ENCODE peak calls at places on chromosome 16, in four cellular contexts. One of them, this sample, is unnamed.

GRCh38 chr16:566475-567361 is at the start of gene NHLRC4:
- DNase-seq in hepatocyte: peak; percentile 80
- DNase-seq in AG10803: peak; percentile 29
- DNase-seq in HL-60: peak; percentile 43
- DNase-seq in this sample: peak; percentile 48

GRCh38 chr16:86499889-86500707 is 10.2 kb upstream of the FOXF1 start:
- DNase-seq in HL-60: no peak
- DNase-seq in AG10803: no peak
- DNase-seq in hepatocyte: no peak
- DNase-seq in this sample: no peak

GRCh38 chr16:54722210-54722676 is 208.4 kb upstream of the IRX5 start:
- DNase-seq in AG10803: no peak
- DNase-seq in HL-60: no peak
- DNase-seq in hepatocyte: no peak
- DNase-seq in this sample: no peak

GRCh38 chr16:69772560-69773254 is 10.6 kb downstream of the WWP2 start:
- DNase-seq in HL-60: no peak
- DNase-seq in hepatocyte: no peak
- DNase-seq in AG10803: peak; percentile 11
- DNase-seq in this sample: no peak

GRCh38 chr16:14501331-14502255 is 128.5 kb downstream of the PARN start:
- DNase-seq in AG10803: peak; percentile 97
- DNase-seq in HL-60: no peak
- DNase-seq in hepatocyte: peak; percentile 83
- DNase-seq in this sample: no peak

GRCh38 chr16:10609410-10609774 is 29.0 kb upstream of the EMP2 start:
- DNase-seq in HL-60: no peak
- DNase-seq in AG10803: peak; percentile 84
- DNase-seq in hepatocyte: no peak
- DNase-seq in this sample: no peak

GRCh38 chr16:68590201-68590994 is 51.3 kb downstream of the ZFP90 start:
- DNase-seq in hepatocyte: peak; percentile 81
- DNase-seq in AG10803: peak; percentile 42
- DNase-seq in HL-60: peak; percentile 26
- DNase-seq in this sample: no peak

GRCh38 chr16:30996324-30996999 is 11.5 kb downstream of the HSD3B7 start:
- DNase-seq in AG10803: peak; percentile 37
- DNase-seq in hepatocyte: peak; percentile 64
- DNase-seq in HL-60: no peak
- DNase-seq in this sample: no peak

GRCh38 chr16:5581428-5581827 is 483.8 kb upstream of the EEF2KMT start:
- DNase-seq in AG10803: no peak
- DNase-seq in hepatocyte: no peak
- DNase-seq in HL-60: no peak
- DNase-seq in this sample: no peak

GRCh38 chr16:24516900-24517669 is 22.3 kb upstream of the RBBP6 start:
- DNase-seq in hepatocyte: peak; percentile 90
- DNase-seq in HL-60: peak; percentile 52
- DNase-seq in AG10803: peak; percentile 83
- DNase-seq in this sample: peak; percentile 44

GRCh38 chr16:90008708-90009145 is 10.5 kb downstream of the DBNDD1 start:
- DNase-seq in HL-60: no peak
- DNase-seq in AG10803: no peak
- DNase-seq in hepatocyte: no peak
- DNase-seq in this sample: peak; percentile 31

GRCh38 chr16:50315346-50315997 is 49.1 kb downstream of the ADCY7 start:
- DNase-seq in hepatocyte: peak; percentile 10
- DNase-seq in HL-60: no peak
- DNase-seq in AG10803: no peak
- DNase-seq in this sample: no peak

GRCh38 chr16:88560722-88561484 is 9.3 kb upstream of the ZC3H18 start:
- DNase-seq in HL-60: no peak
- DNase-seq in AG10803: peak; percentile 15
- DNase-seq in hepatocyte: peak; percentile 60
- DNase-seq in this sample: no peak

GRCh38 chr16:81608515-81609209 is 164.1 kb downstream of the CMIP start:
- DNase-seq in AG10803: peak; percentile 86
- DNase-seq in HL-60: no peak
- DNase-seq in hepatocyte: no peak
- DNase-seq in this sample: no peak

GRCh38 chr16:79380990-79381389 is 219.5 kb downstream of the MAF start:
- DNase-seq in hepatocyte: peak; percentile 13
- DNase-seq in HL-60: no peak
- DNase-seq in AG10803: no peak
- DNase-seq in this sample: no peak

GRCh38 chr16:12362482-12363458 is 386.2 kb downstream of the SNX29 start:
- DNase-seq in HL-60: no peak
- DNase-seq in hepatocyte: no peak
- DNase-seq in AG10803: peak; percentile 60
- DNase-seq in this sample: no peak

GRCh38 chr16:23595951-23596720 is at the start of gene NDUFAB1:
- DNase-seq in AG10803: peak; percentile 85
- DNase-seq in HL-60: peak; percentile 74
- DNase-seq in hepatocyte: peak; percentile 96
- DNase-seq in this sample: peak; percentile 44

GRCh38 chr16:65660390-65660789 is 538.5 kb upstream of the CDH11 start:
- DNase-seq in HL-60: no peak
- DNase-seq in hepatocyte: no peak
- DNase-seq in AG10803: peak; percentile 79
- DNase-seq in this sample: no peak

GRCh38 chr16:72990003-72990521 is 57.9 kb downstream of the ZFHX3 start:
- DNase-seq in AG10803: peak; percentile 87
- DNase-seq in HL-60: no peak
- DNase-seq in hepatocyte: peak; percentile 53
- DNase-seq in this sample: no peak

GRCh38 chr16:25165284-25165683 is 51.5 kb upstream of the AQP8 start:
- DNase-seq in hepatocyte: no peak
- DNase-seq in AG10803: no peak
- DNase-seq in HL-60: no peak
- DNase-seq in this sample: no peak

GRCh38 chr16:29943846-29944669 is 17.8 kb upstream of the TMEM219 start:
- DNase-seq in HL-60: no peak
- DNase-seq in hepatocyte: peak; percentile 91
- DNase-seq in AG10803: peak; percentile 98
- DNase-seq in this sample: no peak

GRCh38 chr16:82987767-82988166 is 361.0 kb downstream of the CDH13 start:
- DNase-seq in hepatocyte: no peak
- DNase-seq in AG10803: no peak
- DNase-seq in HL-60: no peak
- DNase-seq in this sample: no peak

GRCh38 chr16:88448461-88449266 is 4.4 kb upstream of the ZFPM1 start:
- DNase-seq in hepatocyte: no peak
- DNase-seq in AG10803: no peak
- DNase-seq in HL-60: no peak
- DNase-seq in this sample: no peak

GRCh38 chr16:54882556-54882955 is 48.1 kb upstream of the IRX5 start:
- DNase-seq in HL-60: no peak
- DNase-seq in hepatocyte: no peak
- DNase-seq in AG10803: no peak
- DNase-seq in this sample: no peak

GRCh38 chr16:82603784-82604411 is 22.9 kb upstream of the CDH13 start:
- DNase-seq in AG10803: peak; percentile 72
- DNase-seq in HL-60: no peak
- DNase-seq in hepatocyte: peak; percentile 73
- DNase-seq in this sample: no peak

GRCh38 chr16:10728035-10728462 is 15.6 kb upstream of the NUBP1 start:
- DNase-seq in HL-60: no peak
- DNase-seq in hepatocyte: no peak
- DNase-seq in AG10803: peak; percentile 36
- DNase-seq in this sample: no peak

GRCh38 chr16:21645261-21645721 is 7.1 kb downstream of the IGSF6 start:
- DNase-seq in AG10803: peak; percentile 25
- DNase-seq in HL-60: no peak
- DNase-seq in hepatocyte: no peak
- DNase-seq in this sample: peak; percentile 62

DNA sequence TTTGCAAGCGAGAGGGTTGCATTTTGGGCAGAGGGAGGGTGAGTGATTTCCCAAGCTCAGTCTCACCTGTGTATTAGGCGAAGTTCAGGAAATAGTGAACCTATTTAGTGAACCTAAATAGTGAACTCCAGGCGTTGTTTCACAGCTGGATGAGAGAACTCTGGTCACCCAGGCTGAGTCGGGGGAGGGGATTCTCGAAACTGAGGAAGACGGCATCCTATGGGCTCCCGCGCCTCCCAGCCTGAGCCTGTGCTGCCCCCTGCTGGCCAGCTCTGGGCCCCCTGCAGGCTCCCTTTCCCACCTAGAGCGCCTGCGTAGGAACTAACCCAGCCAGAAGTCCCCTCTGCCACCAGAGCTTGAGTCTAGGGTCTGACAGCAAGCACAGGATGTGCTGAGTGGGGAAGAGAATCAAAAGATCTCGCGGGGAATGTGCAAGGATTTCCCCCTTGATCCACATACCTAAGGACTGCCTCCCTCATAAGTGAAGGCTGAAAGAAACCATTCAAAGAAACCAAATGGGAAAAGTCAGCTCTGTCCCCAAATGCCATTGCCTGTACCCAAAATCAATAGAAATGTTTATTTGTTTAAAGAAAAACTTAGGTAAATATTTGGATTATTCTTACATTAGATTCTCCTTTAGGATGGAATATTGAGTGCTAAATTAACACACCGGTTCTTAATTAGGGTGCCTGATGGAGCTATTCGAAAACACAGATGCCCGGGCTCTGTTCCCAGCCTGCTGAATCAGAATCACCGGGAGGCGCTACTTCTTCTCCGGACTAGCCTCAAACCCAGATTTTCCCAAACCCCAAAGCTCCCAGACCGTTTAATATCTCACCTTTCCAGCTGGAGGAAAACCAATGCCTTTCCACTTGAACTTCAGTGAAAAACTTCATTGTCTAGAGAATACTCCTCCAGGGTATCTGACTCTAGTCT is 14.8 kb upstream of the MARVELD3 start:
- DNase-seq in HL-60: peak; percentile 35
- DNase-seq in AG10803: peak; percentile 20
- DNase-seq in hepatocyte: peak; percentile 88
- DNase-seq in this sample: peak; percentile 26
- TF ChIP-seq CTCF in HL-60: peak; percentile 89
- TF ChIP-seq CTCF in AG10803: peak; percentile 81
- TF ChIP-seq CTCF in hepatocyte: peak; percentile 92
- TF ChIP-seq CTCF in this sample: peak; percentile 97

GRCh38 chr16:74450236-74450635 is 29.0 kb upstream of the CLEC18B start:
- DNase-seq in hepatocyte: no peak
- DNase-seq in HL-60: no peak
- DNase-seq in AG10803: peak; percentile 32
- DNase-seq in this sample: no peak

GRCh38 chr16:74447578-74447977 is 26.3 kb upstream of the CLEC18B start:
- DNase-seq in AG10803: no peak
- DNase-seq in hepatocyte: no peak
- DNase-seq in HL-60: no peak
- DNase-seq in this sample: no peak

GRCh38 chr16:74450967-74451760 is 29.9 kb upstream of the CLEC18B start:
- DNase-seq in AG10803: no peak
- DNase-seq in HL-60: no peak
- DNase-seq in hepatocyte: no peak
- DNase-seq in this sample: no peak

GRCh38 chr16:74448990-74449389 is 27.7 kb upstream of the CLEC18B start:
- DNase-seq in AG10803: peak; percentile 95
- DNase-seq in HL-60: peak; percentile 34
- DNase-seq in hepatocyte: peak; percentile 66
- DNase-seq in this sample: no peak

GRCh38 chr16:74449470-74449869 is 28.2 kb upstream of the CLEC18B start:
- DNase-seq in AG10803: no peak
- DNase-seq in HL-60: no peak
- DNase-seq in hepatocyte: peak; percentile 44
- DNase-seq in this sample: no peak
- H3K4me3 ChIP-seq in AG10803: no peak overlapping the region
- H3K4me3 ChIP-seq in HL-60: no peak overlapping the region
- H3K4me3 ChIP-seq in hepatocyte: no peak overlapping the region
- H3K4me3 ChIP-seq in this sample: no peak overlapping the region

GRCh38 chr16:64090327-64090726 is 1031.5 kb downstream of the CDH11 start:
- DNase-seq in HL-60: no peak
- DNase-seq in AG10803: no peak
- DNase-seq in hepatocyte: no peak
- DNase-seq in this sample: no peak

GRCh38 chr16:64092284-64092683 is 1029.6 kb downstream of the CDH11 start:
- DNase-seq in hepatocyte: no peak
- DNase-seq in HL-60: no peak
- DNase-seq in AG10803: peak; percentile 77
- DNase-seq in this sample: no peak

GRCh38 chr16:64088838-64089237 is 1033.0 kb downstream of the CDH11 start:
- DNase-seq in hepatocyte: no peak
- DNase-seq in AG10803: no peak
- DNase-seq in HL-60: no peak
- DNase-seq in this sample: no peak

GRCh38 chr16:64085291-64085690 is 1036.6 kb downstream of the CDH11 start:
- DNase-seq in HL-60: no peak
- DNase-seq in hepatocyte: no peak
- DNase-seq in AG10803: no peak
- DNase-seq in this sample: no peak

GRCh38 chr16:64089697-64090096 is 1032.2 kb downstream of the CDH11 start:
- DNase-seq in HL-60: no peak
- DNase-seq in AG10803: peak; percentile 25
- DNase-seq in hepatocyte: peak; percentile 45
- DNase-seq in this sample: no peak
- TF ChIP-seq CTCF in HL-60: no peak
- TF ChIP-seq CTCF in AG10803: peak; percentile 66
- TF ChIP-seq CTCF in hepatocyte: peak; percentile 61
- TF ChIP-seq CTCF in this sample: no peak

GRCh38 chr16:85264752-85265151 is 152.5 kb upstream of the CIBAR2 start:
- DNase-seq in AG10803: no peak
- DNase-seq in HL-60: no peak
- DNase-seq in hepatocyte: no peak
- DNase-seq in this sample: no peak

GRCh38 chr16:85261657-85262557 is 149.6 kb upstream of the CIBAR2 start:
- DNase-seq in HL-60: no peak
- DNase-seq in AG10803: no peak
- DNase-seq in hepatocyte: no peak
- DNase-seq in this sample: no peak

GRCh38 chr16:85263214-85263613 is 150.9 kb upstream of the CIBAR2 start:
- DNase-seq in HL-60: no peak
- DNase-seq in hepatocyte: no peak
- DNase-seq in AG10803: no peak
- DNase-seq in this sample: no peak

GRCh38 chr16:85261205-85261604 is 148.9 kb upstream of the CIBAR2 start:
- DNase-seq in AG10803: no peak
- DNase-seq in HL-60: no peak
- DNase-seq in hepatocyte: no peak
- DNase-seq in this sample: no peak

DNA sequence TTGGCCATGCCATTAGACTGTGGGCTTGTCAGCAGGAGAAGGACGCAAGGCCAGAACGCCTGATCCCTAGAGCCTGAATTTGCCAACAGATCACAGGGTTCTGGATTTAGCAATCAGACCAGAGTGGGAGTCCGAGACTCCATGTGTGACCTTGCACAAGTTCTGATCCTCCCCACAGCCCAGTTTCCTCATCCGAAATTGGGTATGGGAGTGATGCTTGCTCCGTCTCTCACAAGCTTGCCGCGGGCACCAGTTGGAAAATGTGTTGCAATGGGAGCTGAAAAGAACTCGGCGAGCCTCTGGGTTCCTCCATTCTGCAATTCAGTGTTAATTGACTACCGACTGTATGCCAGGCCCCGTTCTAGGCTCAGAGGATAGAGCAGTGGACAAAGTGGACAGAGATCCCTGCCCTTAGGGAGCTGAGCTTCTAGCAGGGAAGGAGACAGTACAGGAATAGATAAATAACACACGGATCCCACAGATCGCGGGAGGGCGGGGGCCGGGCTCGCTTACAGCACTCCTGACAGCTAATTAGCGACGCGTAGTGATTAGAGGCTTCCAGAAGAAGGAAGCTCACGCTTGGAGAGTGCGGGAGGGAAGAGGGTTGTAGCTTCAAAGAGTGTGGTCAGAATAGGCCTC is 150.4 kb upstream of the CIBAR2 start:
- DNase-seq in hepatocyte: no peak
- DNase-seq in HL-60: no peak
- DNase-seq in AG10803: no peak
- DNase-seq in this sample: no peak
- H3K4me3 ChIP-seq in hepatocyte: no peak overlapping the region
- H3K4me3 ChIP-seq in HL-60: no peak overlapping the region
- H3K4me3 ChIP-seq in AG10803: no peak overlapping the region
- H3K4me3 ChIP-seq in this sample: no peak overlapping the region